ENCODE peak calls at places on chromosomes 11 and 22, in four cellular contexts. C is NCI-H774, A is neural progenitor cell, O is GOT3. T is an unnamed sample.

GRCh38 chr11:70467196-70468085 is 69.1 kb downstream of the CTTN start:
- DNase-seq in C (peak), A (peak), O (no peak), T (no peak)

GRCh38 chr11:76769071-76769560 is 14.0 kb upstream of the TSKU start:
- DNase-seq in C (no peak), A (no peak), O (no peak), T (no peak)

GRCh38 chr22:32880531-32880905 is 79.0 kb downstream of the TIMP3 start:
- DNase-seq in C (no peak), A (no peak), O (no peak), T (no peak)

GRCh38 chr11:79762271-79762935 is 321.6 kb upstream of the TENM4 start:
- DNase-seq in C (no peak), A (peak), O (no peak), T (no peak)

GRCh38 chr11:45722144-45722543 is 56.7 kb upstream of the CHST1 start:
- DNase-seq in C (no peak), A (no peak), O (no peak), T (no peak)

GRCh38 chr11:126329644-126330200 is 25.8 kb upstream of the ST3GAL4 start:
- DNase-seq in C (no peak), A (no peak), O (no peak), T (no peak)

GRCh38 chr22:46538816-46539163 is 1.4 kb upstream of the CELSR1 start:
- DNase-seq in C (no peak), A (no peak), O (no peak), T (no peak)

GRCh38 chr22:33188316-33188715 is 130.1 kb upstream of the SYN3 start:
- DNase-seq in C (no peak), A (no peak), O (no peak), T (no peak)

GRCh38 chr11:59857444-59858434 is 8.5 kb downstream of the TCN1 start:
- DNase-seq in C (no peak), A (no peak), O (no peak), T (peak)

GRCh38 chr11:116935089-116935488 is 97.7 kb upstream of the APOA1 start:
- DNase-seq in C (no peak), A (no peak), O (no peak), T (no peak)

GRCh38 chr11:45859661-45860140 is 12.4 kb downstream of the CRY2 start:
- DNase-seq in C (no peak), A (peak), O (peak), T (no peak)

GRCh38 chr11:130718118-130718517 is 198.2 kb downstream of the SNX19 start:
- DNase-seq in C (no peak), A (no peak), O (no peak), T (no peak)

GRCh38 chr22:49548356-49549202 is 279.1 kb downstream of the BRD1 start:
- DNase-seq in C (no peak), A (peak), O (no peak), T (no peak)

GRCh38 chr11:7536102-7536501 is 22.3 kb downstream of the PPFIBP2 start:
- DNase-seq in C (no peak), A (peak), O (no peak), T (no peak)

GRCh38 chr22:43110927-43111623 is 525 bp downstream of the BIK start:
- DNase-seq in C (no peak), A (peak), O (no peak), T (no peak)

GRCh38 chr22:37659066-37659896 is 758 bp downstream of the PDXP start:
- DNase-seq in C (no peak), A (no peak), O (no peak), T (no peak)

GRCh38 chr11:32947985-32948384 is 55.4 kb downstream of the QSER1 start:
- DNase-seq in C (no peak), A (no peak), O (no peak), T (no peak)

GRCh38 chr11:32213223-32213622 is 122.3 kb downstream of the RCN1 start:
- DNase-seq in C (no peak), A (no peak), O (peak), T (no peak)

GRCh38 chr22:32996702-32997101 is 61.5 kb downstream of the SYN3 start:
- DNase-seq in C (no peak), A (no peak), O (no peak), T (no peak)

GRCh38 chr22:27405672-27406388 is 395.7 kb downstream of the MN1 start:
- DNase-seq in C (no peak), A (peak), O (no peak), T (no peak)

GRCh38 chr11:15199693-15200092 is 85.0 kb downstream of the INSC start:
- DNase-seq in C (no peak), A (no peak), O (peak), T (no peak)

GRCh38 chr11:94519478-94520084 is 7.3 kb downstream of the C11orf97 start:
- DNase-seq in C (peak), A (peak), O (no peak), T (no peak)

GRCh38 chr11:126497581-126498109 is 142.2 kb downstream of the ST3GAL4 start:
- DNase-seq in C (no peak), A (no peak), O (no peak), T (no peak)

GRCh38 chr11:61280883-61281580 is 14.1 kb downstream of the VWCE start:
- DNase-seq in C (no peak), A (no peak), O (no peak), T (no peak)

GRCh38 chr11:118634435-118635236 is 27.2 kb downstream of the PHLDB1 start:
- DNase-seq in C (peak), A (peak), O (no peak), T (no peak)

GRCh38 chr22:38936562-38936961 is 20.8 kb upstream of the APOBEC3A start:
- DNase-seq in C (no peak), A (no peak), O (no peak), T (no peak)

GRCh38 chr11:42161886-42162285 is 702.4 kb upstream of the LRRC4C start:
- DNase-seq in C (no peak), A (no peak), O (no peak), T (no peak)

GRCh38 chr22:32997295-32997694 is 60.9 kb downstream of the SYN3 start:
- DNase-seq in C (no peak), A (no peak), O (no peak), T (no peak)

GRCh38 chr11:47433157-47433556 is 6.9 kb upstream of the PSMC3 start:
- DNase-seq in C (no peak), A (no peak), O (no peak), T (no peak)

GRCh38 chr11:57633394-57634058 is 16.2 kb downstream of the YPEL4 start:
- DNase-seq in C (no peak), A (no peak), O (no peak), T (no peak)

GRCh38 chr11:41963406-41963805 is 504.0 kb upstream of the LRRC4C start:
- DNase-seq in C (no peak), A (no peak), O (no peak), T (no peak)

GRCh38 chr11:44325698-44326097 is 15.8 kb upstream of the ALX4 start:
- DNase-seq in C (no peak), A (no peak), O (no peak), T (no peak)

GRCh38 chr11:105929381-105929955 is 92.6 kb downstream of the MSANTD4 start:
- DNase-seq in C (no peak), A (no peak), O (no peak), T (no peak)

GRCh38 chr22:41449321-41449720 is 2.7 kb upstream of the TOB2 start:
- DNase-seq in C (no peak), A (no peak), O (no peak), T (no peak)

GRCh38 chr11:34203377-34203801 is 98.0 kb downstream of the NAT10 start:
- DNase-seq in C (no peak), A (no peak), O (no peak), T (no peak)

GRCh38 chr11:35781342-35782171 is 119.0 kb downstream of the TRIM44 start:
- DNase-seq in C (no peak), A (peak), O (no peak), T (no peak)

GRCh38 chr11:20775331-20775730 is 105.9 kb downstream of the NELL1 start:
- DNase-seq in C (no peak), A (no peak), O (no peak), T (no peak)

GRCh38 chr11:2940930-2941821 is 12.0 kb upstream of the PHLDA2 start:
- DNase-seq in C (no peak), A (no peak), O (no peak), T (no peak)

T was measured in SW 1271.